ENCODE peak calls at places on chromosome 2, in eight cellular contexts. S is neural progenitor cell, D is lower lobe of right lung, W is heart left ventricle, J is hepatocyte, B is MM.1S, E is Caco-2, O is ascending aorta. R is an unnamed sample.
A peak's percentile ranks its signal among the peaks of the same experiment; 100 is the strongest.

GRCh38 chr2:3282056-3282998 is 95.3 kb downstream of the EIPR1 start:
- DNase-seq in S (no peak), J (no peak), E (no peak), D (no peak), W (peak; percentile 49), O (peak; percentile 56), B (no peak), R (peak; percentile 57)

GRCh38 chr2:66428986-66429612 is 5.8 kb upstream of the MEIS1 start:
- DNase-seq in O (no peak), W (peak; percentile 18), D (no peak), S (peak; percentile 85), J (peak; percentile 67), B (peak; percentile 71), E (peak; percentile 56), R (peak; percentile 67)

GRCh38 chr2:23499419-23499818 is 114.4 kb downstream of the KLHL29 start:
- DNase-seq in W (no peak), O (no peak), D (no peak), B (no peak), J (no peak), E (no peak), S (no peak), R (no peak)

GRCh38 chr2:172092716-172093415 is 7.6 kb downstream of the DLX1 start:
- DNase-seq in D (no peak), J (no peak), E (no peak), B (no peak), S (peak; percentile 62), O (no peak), W (no peak), R (no peak)

GRCh38 chr2:224479826-224480225 is 77.9 kb upstream of the FAM124B start:
- DNase-seq in D (no peak), S (no peak), E (no peak), J (no peak), B (no peak), W (no peak), O (no peak), R (no peak)

GRCh38 chr2:82795446-82795845 is 1663.6 kb downstream of the SUCLG1 start:
- DNase-seq in S (no peak), E (no peak), O (no peak), W (no peak), J (no peak), B (no peak), D (no peak), R (peak; percentile 79)

GRCh38 chr2:43542285-43542933 is 53.4 kb downstream of the THADA start:
- DNase-seq in J (peak; percentile 58), B (peak; percentile 28), W (no peak), S (peak; percentile 27), E (peak; percentile 19), O (no peak), D (no peak), R (peak; percentile 67)

GRCh38 chr2:209629622-209630021 is 142.0 kb upstream of the UNC80 start:
- DNase-seq in D (no peak), B (no peak), S (no peak), W (no peak), O (no peak), J (no peak), E (no peak), R (peak; percentile 33)

GRCh38 chr2:36820942-36821605 is 124.6 kb downstream of the VIT start:
- DNase-seq in S (no peak), E (no peak), W (no peak), B (no peak), D (no peak), O (no peak), J (no peak), R (no peak)

GRCh38 chr2:36824281-36824680 is 127.8 kb downstream of the VIT start:
- DNase-seq in O (no peak), S (no peak), W (no peak), J (no peak), E (no peak), B (no peak), D (no peak), R (no peak)

GRCh38 chr2:36818542-36818941 is 122.0 kb downstream of the VIT start:
- DNase-seq in S (no peak), W (no peak), O (no peak), B (no peak), D (no peak), J (no peak), E (no peak), R (no peak)

GRCh38 chr2:36819090-36819711 is 122.7 kb downstream of the VIT start:
- DNase-seq in S (no peak), D (no peak), B (no peak), O (no peak), W (no peak), E (no peak), J (no peak), R (no peak)
- TF ChIP-seq CTCF in S (peak; percentile 16), D (no peak), B (no peak), O (no peak), W (no peak), E (no peak), J (no peak), R (no peak)

GRCh38 chr2:143607446-143608110 is 478.4 kb downstream of the ARHGAP15 start:
- DNase-seq in W (no peak), E (no peak), D (no peak), B (no peak), J (no peak), O (no peak), S (peak; percentile 39), R (no peak)

GRCh38 chr2:143611336-143611735 is 482.1 kb downstream of the ARHGAP15 start:
- DNase-seq in J (no peak), D (no peak), W (no peak), B (no peak), E (no peak), S (no peak), O (no peak), R (no peak)

GRCh38 chr2:143604172-143604571 is 475.0 kb downstream of the ARHGAP15 start:
- DNase-seq in D (no peak), W (no peak), E (no peak), S (no peak), J (no peak), B (no peak), O (no peak), R (no peak)

GRCh38 chr2:143603035-143603616 is 473.9 kb downstream of the ARHGAP15 start:
- DNase-seq in W (no peak), J (no peak), E (no peak), B (no peak), S (peak; percentile 57), D (no peak), O (no peak), R (no peak)

DNA sequence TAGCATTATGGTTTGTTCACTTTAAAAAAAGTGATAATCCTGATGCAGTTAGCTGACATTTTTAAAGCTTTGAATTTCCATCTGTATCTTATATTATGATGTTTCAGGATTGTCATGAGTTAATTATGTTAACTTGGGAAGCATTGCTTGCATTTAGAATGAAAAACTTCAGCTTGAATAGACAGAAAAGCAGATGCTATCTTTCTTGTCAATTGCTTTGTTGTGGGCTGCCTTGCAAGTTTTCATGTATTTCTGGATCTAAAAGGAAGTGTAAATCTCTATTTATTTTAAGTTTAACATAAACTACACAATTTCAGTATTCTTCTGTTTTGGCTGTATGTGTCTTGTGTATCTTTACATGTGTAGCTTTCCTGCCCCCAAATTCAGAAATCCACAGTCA is 479.5 kb downstream of the ARHGAP15 start:
- DNase-seq in J (no peak), O (no peak), D (no peak), E (no peak), S (no peak), B (no peak), W (no peak), R (no peak)
- H3K4me3 ChIP-seq in J (no peak overlapping the region), O (no peak overlapping the region), D (no peak overlapping the region), E (no peak overlapping the region), S (no peak overlapping the region), B (no peak overlapping the region), W (no peak overlapping the region), R (no peak overlapping the region)

GRCh38 chr2:38039111-38039510 is 36.8 kb downstream of the CYP1B1 start:
- DNase-seq in D (no peak), J (no peak), W (no peak), B (no peak), O (no peak), E (no peak), S (no peak), R (peak; percentile 70)

GRCh38 chr2:38038682-38039081 is 37.3 kb downstream of the CYP1B1 start:
- DNase-seq in S (no peak), W (no peak), O (no peak), B (no peak), E (no peak), J (no peak), D (no peak), R (no peak)

GRCh38 chr2:38037757-38038615 is 38.0 kb downstream of the CYP1B1 start:
- DNase-seq in O (no peak), D (no peak), S (peak; percentile 74), W (peak; percentile 28), J (peak; percentile 21), B (no peak), E (no peak), R (peak; percentile 68)

GRCh38 chr2:38037325-38037724 is 38.6 kb downstream of the CYP1B1 start:
- DNase-seq in W (no peak), B (no peak), O (no peak), D (no peak), S (no peak), J (no peak), E (no peak), R (peak; percentile 15)

DNA sequence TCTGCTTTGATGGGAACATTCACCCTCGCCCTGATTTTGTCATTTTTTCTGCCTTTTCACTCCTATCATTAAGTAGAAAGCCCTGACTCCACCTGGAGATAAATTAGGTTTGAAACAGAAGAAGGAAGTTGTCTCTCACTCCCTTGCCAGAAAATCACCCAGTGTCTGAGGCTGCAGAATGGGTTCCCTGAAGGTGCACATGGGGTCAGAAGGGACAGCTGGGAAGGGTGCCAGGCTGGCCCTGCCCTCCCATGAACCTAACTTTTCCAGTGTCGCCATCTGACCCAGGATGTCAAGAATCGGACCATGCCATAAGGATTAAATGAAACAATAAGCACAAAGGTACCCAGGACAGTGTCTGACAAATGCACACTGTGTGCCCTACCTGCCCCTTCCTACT is 36.4 kb downstream of the CYP1B1 start:
- DNase-seq in W (no peak), J (no peak), D (no peak), S (no peak), E (no peak), B (no peak), O (no peak), R (no peak)
- H3K27me3 ChIP-seq in W (peaks cover 36% of the 10 kb centered on the region), J (peaks cover 13% of the 10 kb centered on the region), D (no peaks in the 10 kb centered on the region), S (peaks cover 6% of the 10 kb centered on the region), E (no peaks in the 10 kb centered on the region), B (no peaks in the 10 kb centered on the region), O (no peaks in the 10 kb centered on the region), R (no peaks in the 10 kb centered on the region)

DNA sequence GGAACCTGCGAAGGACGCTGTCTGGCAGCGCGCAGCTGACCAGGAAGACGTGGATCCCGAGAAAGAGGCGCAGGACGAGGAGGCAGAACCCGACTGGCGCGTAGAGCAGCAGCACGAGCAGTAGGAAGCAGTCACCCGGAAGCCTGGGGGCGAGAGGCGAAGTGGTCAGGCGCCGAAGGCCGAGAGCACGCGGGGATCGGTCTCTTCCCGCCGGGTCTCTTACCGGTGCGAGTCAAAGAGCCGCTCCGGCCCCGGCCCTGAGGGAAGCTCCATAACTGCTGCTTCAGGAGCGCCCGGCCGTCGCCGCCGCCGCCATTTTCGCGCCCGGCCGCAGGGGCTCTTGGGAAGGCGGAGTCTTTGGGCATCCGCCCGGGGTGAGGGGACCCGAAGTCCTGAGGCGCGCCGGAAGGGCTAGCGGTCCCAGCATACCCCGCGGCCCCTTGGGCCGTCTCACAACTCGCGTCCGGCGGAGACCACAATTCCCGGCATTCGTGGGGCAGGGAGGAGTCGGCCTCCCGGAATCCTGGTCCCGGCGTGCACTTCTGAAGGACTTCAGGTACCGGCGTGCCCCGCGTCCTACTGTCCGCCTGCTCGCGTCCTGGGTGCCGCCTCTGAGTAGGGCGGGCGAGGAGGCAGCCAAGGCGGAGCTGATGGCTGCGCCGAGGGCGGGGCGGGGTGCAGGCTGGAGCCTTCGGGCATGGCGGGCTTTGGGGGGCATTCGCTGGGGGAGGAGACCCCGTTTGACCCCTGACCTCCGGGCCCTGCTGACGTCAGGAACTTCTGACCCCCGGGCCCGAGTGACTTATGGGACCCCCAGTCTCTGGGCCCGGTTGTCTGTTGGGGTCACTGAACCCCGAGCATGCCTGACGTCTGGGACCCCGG is at the start of the genes AUP1 and HTRA2:
- DNase-seq in S (peak; percentile 100), W (peak; percentile 99), O (peak; percentile 99), D (peak; percentile 99), E (peak; percentile 99), J (peak; percentile 99), B (peak; percentile 99), R (peak; percentile 97)
- TF ChIP-seq CTCF in S (no peak), W (no peak), O (no peak), D (no peak), E (no peak), J (no peak), B (no peak), R (no peak)

R was measured in bronchial epithelial cell.